ENCODE peak calls at places on chromosomes 16 and 17, in eight cellular contexts. G, K, M, I, X, S, Q and C are unnamed samples.

GRCh38 chr16:82695806-82696205 is 69.0 kb downstream of the CDH13 start:
- DNase-seq in Q (no peak), I (no peak), X (no peak), G (no peak), K (no peak), M (no peak), S (no peak), C (no peak)

GRCh38 chr17:17781591-17782424 is 55.0 kb downstream of the SREBF1 start:
- DNase-seq in I (peak; percentile 50), S (no peak), X (peak; percentile 82), M (no peak), G (no peak), Q (no peak), K (no peak), C (peak; percentile 39)

GRCh38 chr17:82155606-82156005 is 57.0 kb downstream of the CCDC57 start:
- DNase-seq in K (no peak), Q (no peak), M (no peak), X (no peak), I (no peak), G (no peak), S (no peak), C (no peak)

GRCh38 chr17:81601525-81602120 is 35.3 kb downstream of the NPLOC4 start:
- DNase-seq in G (peak; percentile 60), I (no peak), S (no peak), Q (no peak), M (peak; percentile 38), X (no peak), K (peak; percentile 36), C (peak; percentile 48)

GRCh38 chr17:57567278-57567677 is 177.8 kb downstream of the CCDC182 start:
- DNase-seq in K (no peak), S (no peak), G (no peak), Q (no peak), M (no peak), I (no peak), X (no peak), C (no peak)

GRCh38 chr17:76467809-76468633 is 618 bp downstream of the AANAT start:
- DNase-seq in X (no peak), S (no peak), K (no peak), I (no peak), Q (no peak), M (no peak), G (no peak), C (no peak)

GRCh38 chr16:61182416-61182815 is 853.8 kb downstream of the CDH8 start:
- DNase-seq in I (no peak), Q (no peak), M (no peak), X (no peak), K (no peak), S (no peak), G (no peak), C (no peak)

GRCh38 chr17:62807812-62808575 is at the start of gene MARCHF10:
- DNase-seq in I (peak; percentile 52), M (no peak), K (no peak), X (peak; percentile 80), Q (no peak), G (no peak), S (no peak), C (peak; percentile 21)

GRCh38 chr17:17816240-17816814 is 20.5 kb downstream of the SREBF1 start:
- DNase-seq in Q (no peak), S (no peak), I (no peak), G (no peak), M (no peak), K (no peak), X (no peak), C (no peak)

GRCh38 chr17:48587276-48588073 is 2.6 kb downstream of the HOXB3 start:
- DNase-seq in K (no peak), G (no peak), M (no peak), Q (no peak), S (no peak), I (no peak), X (no peak), C (no peak)

GRCh38 chr16:3618782-3619166 is 7.4 kb upstream of the SLX4 start:
- DNase-seq in G (no peak), Q (no peak), I (no peak), K (peak; percentile 54), S (no peak), M (no peak), X (no peak), C (no peak)

GRCh38 chr16:13919330-13919682 is 648 bp upstream of the ERCC4 start:
- DNase-seq in M (no peak), Q (peak; percentile 12), I (no peak), X (no peak), S (no peak), K (peak; percentile 45), G (peak; percentile 22), C (no peak)

GRCh38 chr16:54586474-54587175 is 300.0 kb upstream of the IRX3 start:
- DNase-seq in S (peak; percentile 25), X (no peak), Q (no peak), I (no peak), K (no peak), M (no peak), G (no peak), C (no peak)

GRCh38 chr17:55441544-55441943 is 19.9 kb upstream of the MMD start:
- DNase-seq in S (no peak), K (no peak), X (no peak), G (no peak), M (no peak), I (no peak), Q (no peak), C (no peak)

GRCh38 chr16:8649829-8650554 is 24.4 kb upstream of the ABAT start:
- DNase-seq in K (no peak), S (no peak), G (no peak), I (no peak), X (no peak), Q (no peak), M (no peak), C (no peak)

GRCh38 chr16:8660841-8661301 is 13.5 kb upstream of the ABAT start:
- DNase-seq in G (peak; percentile 13), Q (peak; percentile 21), M (peak; percentile 24), I (peak; percentile 44), X (peak; percentile 81), K (peak; percentile 65), S (no peak), C (peak; percentile 82)

GRCh38 chr16:8656376-8656775 is 18.0 kb upstream of the ABAT start:
- DNase-seq in I (no peak), X (no peak), Q (no peak), G (no peak), S (no peak), K (no peak), M (no peak), C (no peak)

GRCh38 chr16:8655184-8655717 is 19.2 kb upstream of the ABAT start:
- DNase-seq in S (no peak), K (peak; percentile 42), I (no peak), Q (no peak), G (no peak), X (no peak), M (no peak), C (peak; percentile 49)
- TF ChIP-seq CTCF in S (no peak), K (peak; percentile 36), I (no peak), Q (peak; percentile 50), G (peak; percentile 36), X (no peak), M (peak; percentile 54), C (peak; percentile 44)

DNA sequence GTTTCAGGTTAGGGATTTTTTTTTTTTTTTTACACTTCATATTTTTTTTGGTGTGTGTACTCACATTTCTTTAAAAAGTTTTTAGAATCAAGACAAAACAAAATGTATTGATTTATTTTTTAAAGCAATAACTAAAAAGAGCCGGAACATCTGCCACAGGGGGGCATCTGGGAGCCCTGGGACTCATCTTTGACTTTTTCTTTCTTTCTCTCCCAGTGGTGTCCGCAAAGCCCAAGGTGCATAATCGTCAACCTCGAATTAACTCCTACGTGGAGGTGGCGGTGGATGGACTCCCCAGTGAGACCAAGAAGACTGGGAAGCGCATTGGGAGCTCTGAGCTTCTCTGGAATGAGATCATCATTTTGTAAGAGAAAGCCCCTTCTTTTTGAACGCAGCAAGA is 36.3 kb downstream of the WWP2 start:
- DNase-seq in S (no peak), K (no peak), M (no peak), G (no peak), Q (no peak), I (no peak), X (peak; percentile 21), C (no peak)
- TF ChIP-seq CTCF in S (no peak), K (no peak), M (peak; percentile 60), G (peak; percentile 57), Q (peak; percentile 36), I (no peak), X (no peak), C (no peak)

GRCh38 chr16:15993946-15994665 is 44.7 kb downstream of the ABCC1 start:
- DNase-seq in X (no peak), M (no peak), G (peak; percentile 91), S (no peak), K (no peak), Q (no peak), I (no peak), C (no peak)

GRCh38 chr16:16000685-16001084 is 51.3 kb downstream of the ABCC1 start:
- DNase-seq in G (no peak), K (no peak), X (no peak), S (no peak), I (no peak), M (no peak), Q (no peak), C (no peak)

GRCh38 chr16:15993541-15993940 is 44.1 kb downstream of the ABCC1 start:
- DNase-seq in M (no peak), G (no peak), I (no peak), Q (no peak), K (no peak), X (no peak), S (no peak), C (no peak)

GRCh38 chr16:15993128-15993527 is 43.7 kb downstream of the ABCC1 start:
- DNase-seq in M (no peak), Q (no peak), K (no peak), S (no peak), G (no peak), I (no peak), X (no peak), C (no peak)

DNA sequence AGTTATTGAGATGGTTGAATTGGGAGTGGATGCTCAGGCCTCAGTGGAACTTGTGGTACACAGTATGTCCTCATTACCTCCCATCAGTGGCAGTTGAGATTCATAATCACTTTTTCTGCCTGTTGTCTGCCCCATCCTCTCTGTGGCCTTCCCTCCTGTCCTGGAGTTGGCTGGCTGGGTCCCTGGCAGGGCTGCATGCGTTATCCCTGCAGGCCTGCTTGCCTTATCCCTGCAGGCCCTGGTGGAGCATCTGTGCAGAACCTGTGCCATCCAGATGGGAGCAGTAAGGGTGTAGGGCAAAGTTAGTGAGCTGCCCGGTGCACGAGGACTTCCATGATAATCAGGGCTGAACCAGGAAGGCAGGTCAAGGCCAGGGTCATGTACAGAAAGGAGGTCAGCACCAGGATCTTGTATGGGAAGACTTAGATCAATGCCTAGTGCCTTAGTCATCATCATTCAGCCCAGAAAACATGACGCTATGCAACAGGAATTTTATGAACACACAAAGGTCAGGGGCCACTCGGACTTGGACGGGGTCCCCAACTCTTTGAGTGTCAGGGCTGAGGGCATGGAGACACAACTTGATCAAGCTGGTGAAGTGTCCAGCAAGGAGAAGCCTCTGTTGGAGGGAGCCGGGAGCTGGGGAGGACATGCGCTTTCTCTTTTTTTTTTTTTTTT is 47.2 kb downstream of the ABCC1 start:
- DNase-seq in Q (no peak), K (peak; percentile 25), I (no peak), S (no peak), G (peak; percentile 60), M (peak; percentile 73), X (no peak), C (no peak)
- TF ChIP-seq CTCF in Q (peak; percentile 13), K (no peak), I (no peak), S (no peak), G (no peak), M (no peak), X (no peak), C (no peak)

GRCh38 chr16:27169511-27170071 is 33.7 kb upstream of the KDM8 start:
- DNase-seq in S (no peak), I (no peak), K (peak; percentile 76), G (peak; percentile 67), Q (no peak), X (no peak), M (peak; percentile 53), C (no peak)
- TF ChIP-seq CTCF in S (no peak), I (no peak), K (peak; percentile 4), G (peak; percentile 32), Q (peak; percentile 24), X (no peak), M (peak; percentile 33), C (no peak)